ENCODE peak calls at places on chromosomes 7 and 10, in ten cellular contexts. One of them, this sample, is unnamed.

GRCh38 chr10:92839191-92840085 is 8.9 kb upstream of the EXOC6 start:
- DNase-seq in GM20000: peak
- DNase-seq in fibroblast of pulmonary artery: peak
- DNase-seq in activated CD4-positive, alpha-beta memory T cell treated with anti-CD3 and anti-CD28 coated beads for 36 hours: peak
- DNase-seq in hypothalamus: no peak
- DNase-seq in lower lobe of right lung: peak
- DNase-seq in HepG2: peak
- DNase-seq in RCC 7860: no peak
- DNase-seq in heart left ventricle: peak
- DNase-seq in aorta: peak
- DNase-seq in this sample: no peak

GRCh38 chr10:96922978-96923948 is 91.2 kb downstream of the LCOR start:
- DNase-seq in GM20000: no peak
- DNase-seq in fibroblast of pulmonary artery: no peak
- DNase-seq in activated CD4-positive, alpha-beta memory T cell treated with anti-CD3 and anti-CD28 coated beads for 36 hours: no peak
- DNase-seq in hypothalamus: no peak
- DNase-seq in lower lobe of right lung: no peak
- DNase-seq in HepG2: no peak
- DNase-seq in RCC 7860: no peak
- DNase-seq in heart left ventricle: no peak
- DNase-seq in aorta: no peak
- DNase-seq in this sample: no peak

GRCh38 chr10:26478061-26478460 is 39.9 kb downstream of the APBB1IP start:
- DNase-seq in GM20000: no peak
- DNase-seq in fibroblast of pulmonary artery: no peak
- DNase-seq in activated CD4-positive, alpha-beta memory T cell treated with anti-CD3 and anti-CD28 coated beads for 36 hours: no peak
- DNase-seq in hypothalamus: no peak
- DNase-seq in lower lobe of right lung: no peak
- DNase-seq in HepG2: no peak
- DNase-seq in RCC 7860: no peak
- DNase-seq in heart left ventricle: no peak
- DNase-seq in aorta: no peak
- DNase-seq in this sample: no peak

GRCh38 chr7:1668932-1669485 is 1.1 kb upstream of the ELFN1 start:
- DNase-seq in GM20000: no peak
- DNase-seq in fibroblast of pulmonary artery: peak
- DNase-seq in activated CD4-positive, alpha-beta memory T cell treated with anti-CD3 and anti-CD28 coated beads for 36 hours: no peak
- DNase-seq in hypothalamus: no peak
- DNase-seq in lower lobe of right lung: peak
- DNase-seq in HepG2: no peak
- DNase-seq in RCC 7860: no peak
- DNase-seq in heart left ventricle: no peak
- DNase-seq in aorta: peak
- DNase-seq in this sample: no peak

GRCh38 chr10:27743736-27744477 is 1.7 kb downstream of the MKX start:
- DNase-seq in GM20000: no peak
- DNase-seq in fibroblast of pulmonary artery: peak
- DNase-seq in activated CD4-positive, alpha-beta memory T cell treated with anti-CD3 and anti-CD28 coated beads for 36 hours: no peak
- DNase-seq in hypothalamus: peak
- DNase-seq in lower lobe of right lung: no peak
- DNase-seq in HepG2: no peak
- DNase-seq in RCC 7860: no peak
- DNase-seq in heart left ventricle: no peak
- DNase-seq in aorta: no peak
- DNase-seq in this sample: no peak

GRCh38 chr10:93386496-93387369 is 95.4 kb downstream of the MYOF start:
- DNase-seq in GM20000: no peak
- DNase-seq in fibroblast of pulmonary artery: no peak
- DNase-seq in activated CD4-positive, alpha-beta memory T cell treated with anti-CD3 and anti-CD28 coated beads for 36 hours: peak
- DNase-seq in hypothalamus: no peak
- DNase-seq in lower lobe of right lung: peak
- DNase-seq in HepG2: no peak
- DNase-seq in RCC 7860: no peak
- DNase-seq in heart left ventricle: peak
- DNase-seq in aorta: no peak
- DNase-seq in this sample: no peak

GRCh38 chr7:67438913-67439312 is 442.3 kb downstream of the TYW1 start:
- DNase-seq in GM20000: no peak
- DNase-seq in fibroblast of pulmonary artery: no peak
- DNase-seq in activated CD4-positive, alpha-beta memory T cell treated with anti-CD3 and anti-CD28 coated beads for 36 hours: no peak
- DNase-seq in hypothalamus: no peak
- DNase-seq in lower lobe of right lung: no peak
- DNase-seq in HepG2: no peak
- DNase-seq in RCC 7860: no peak
- DNase-seq in heart left ventricle: no peak
- DNase-seq in aorta: no peak
- DNase-seq in this sample: peak

GRCh38 chr10:21336476-21337170 is 188.9 kb downstream of the SKIDA1 start:
- DNase-seq in GM20000: no peak
- DNase-seq in fibroblast of pulmonary artery: peak
- DNase-seq in activated CD4-positive, alpha-beta memory T cell treated with anti-CD3 and anti-CD28 coated beads for 36 hours: peak
- DNase-seq in hypothalamus: no peak
- DNase-seq in lower lobe of right lung: no peak
- DNase-seq in HepG2: peak
- DNase-seq in RCC 7860: peak
- DNase-seq in heart left ventricle: peak
- DNase-seq in aorta: no peak
- DNase-seq in this sample: no peak

GRCh38 chr10:128178319-128178937 is 52.2 kb upstream of the MKI67 start:
- DNase-seq in GM20000: peak
- DNase-seq in fibroblast of pulmonary artery: peak
- DNase-seq in activated CD4-positive, alpha-beta memory T cell treated with anti-CD3 and anti-CD28 coated beads for 36 hours: peak
- DNase-seq in hypothalamus: no peak
- DNase-seq in lower lobe of right lung: no peak
- DNase-seq in HepG2: peak
- DNase-seq in RCC 7860: no peak
- DNase-seq in heart left ventricle: no peak
- DNase-seq in aorta: no peak
- DNase-seq in this sample: no peak

GRCh38 chr7:47458486-47458885 is 123.4 kb downstream of the TNS3 start:
- DNase-seq in GM20000: no peak
- DNase-seq in fibroblast of pulmonary artery: no peak
- DNase-seq in activated CD4-positive, alpha-beta memory T cell treated with anti-CD3 and anti-CD28 coated beads for 36 hours: no peak
- DNase-seq in hypothalamus: no peak
- DNase-seq in lower lobe of right lung: no peak
- DNase-seq in HepG2: no peak
- DNase-seq in RCC 7860: no peak
- DNase-seq in heart left ventricle: no peak
- DNase-seq in aorta: no peak
- DNase-seq in this sample: no peak

GRCh38 chr7:98521089-98521692 is 95.9 kb upstream of the NPTX2 start:
- DNase-seq in GM20000: no peak
- DNase-seq in fibroblast of pulmonary artery: no peak
- DNase-seq in activated CD4-positive, alpha-beta memory T cell treated with anti-CD3 and anti-CD28 coated beads for 36 hours: no peak
- DNase-seq in hypothalamus: no peak
- DNase-seq in lower lobe of right lung: no peak
- DNase-seq in HepG2: no peak
- DNase-seq in RCC 7860: no peak
- DNase-seq in heart left ventricle: no peak
- DNase-seq in aorta: peak
- DNase-seq in this sample: no peak

This sample was measured in amygdala.